ENCODE peak calls at places on chromosome 16, in seven cellular contexts. S, Z, B, K, E, L and Q are unnamed samples.

GRCh38 chr16:72961115-72961832 is 86.7 kb downstream of the ZFHX3 start:
- DNase-seq in S (no peak), Z (no peak), B (no peak), K (no peak), E (no peak), L (peak), Q (peak)

GRCh38 chr16:63361032-63361624 is 1324.9 kb upstream of the CDH8 start:
- DNase-seq in S (no peak), Z (peak), B (no peak), K (peak), E (no peak), L (peak), Q (peak)

GRCh38 chr16:4892356-4893102 is 44.4 kb downstream of the PPL start:
- DNase-seq in S (no peak), Z (no peak), B (no peak), K (no peak), E (no peak), L (no peak), Q (no peak)

GRCh38 chr16:67939507-67940435 is 3.1 kb upstream of the PSMB10 start:
- DNase-seq in S (peak), Z (no peak), B (peak), K (no peak), E (peak), L (no peak), Q (no peak)

GRCh38 chr16:77987772-77988171 is 34.6 kb upstream of the CLEC3A start:
- DNase-seq in S (no peak), Z (no peak), B (no peak), K (no peak), E (no peak), L (no peak), Q (no peak)

GRCh38 chr16:1167276-1168107 is 14.6 kb downstream of the CACNA1H start:
- DNase-seq in S (no peak), Z (peak), B (no peak), K (peak), E (no peak), L (peak), Q (no peak)

GRCh38 chr16:11586375-11586855 is 304 bp downstream of the LITAF start:
- DNase-seq in S (no peak), Z (no peak), B (no peak), K (no peak), E (no peak), L (no peak), Q (no peak)

GRCh38 chr16:29007865-29008593 is 23.2 kb downstream of the LAT start:
- DNase-seq in S (no peak), Z (no peak), B (no peak), K (no peak), E (peak), L (no peak), Q (peak)

GRCh38 chr16:84618428-84619102 is 687 bp upstream of the COTL1 start:
- DNase-seq in S (no peak), Z (no peak), B (no peak), K (no peak), E (no peak), L (no peak), Q (peak)

GRCh38 chr16:68416057-68417046 is 32.0 kb downstream of the SMPD3 start:
- DNase-seq in S (peak), Z (no peak), B (peak), K (peak), E (no peak), L (peak), Q (no peak)

GRCh38 chr16:52912565-52913173 is 140.0 kb downstream of the CHD9NB start:
- DNase-seq in S (peak), Z (peak), B (peak), K (peak), E (peak), L (no peak), Q (peak)

GRCh38 chr16:88941933-88942909 is 34.8 kb downstream of the CBFA2T3 start:
- DNase-seq in S (no peak), Z (no peak), B (peak), K (no peak), E (peak), L (no peak), Q (no peak)

GRCh38 chr16:80936410-80936809 is 70.3 kb downstream of the CMC2 start:
- DNase-seq in S (no peak), Z (no peak), B (no peak), K (no peak), E (no peak), L (no peak), Q (no peak)

GRCh38 chr16:79897444-79898146 is 297.1 kb upstream of the MAF start:
- DNase-seq in S (no peak), Z (no peak), B (peak), K (no peak), E (no peak), L (no peak), Q (no peak)